ENCODE peak calls at places on chromosomes 4 and X, in ten cellular contexts. V is fibroblast of mammary gland; G is foreskin keratinocyte; J is activated T-cell treated with anti-CD3 and anti-CD28 coated beads, Interleukin-2, amount 50 U/mL, for 72 hours; B is NCI-H2081; W is upper lobe of right lung; F is T-helper 9 cell; Z is cardiac muscle cell; I is GM12865; Y is cerebellar nuclear complex. K is an unnamed sample.

GRCh38 chr4:102543030-102543505 is 41.9 kb downstream of the NFKB1 start:
- DNase-seq in V (no peak), G (peak; percentile 68), J (no peak), B (no peak), W (no peak), F (no peak), Z (no peak), I (peak; percentile 74), Y (no peak), K (no peak)

GRCh38 chrX:151478052-151478451 is 81.0 kb downstream of the VMA21 start:
- DNase-seq in V (no peak), G (no peak), J (no peak), B (no peak), W (no peak), F (no peak), Z (no peak), I (no peak), Y (no peak), K (no peak)

GRCh38 chr4:25779021-25779420 is 83.8 kb downstream of the SEL1L3 start:
- DNase-seq in V (peak; percentile 49), G (peak; percentile 74), J (no peak), B (no peak), W (no peak), F (no peak), Z (no peak), I (no peak), Y (no peak), K (no peak)

GRCh38 chr4:41154814-41155177 is 59.5 kb downstream of the APBB2 start:
- DNase-seq in V (no peak), G (no peak), J (no peak), B (no peak), W (no peak), F (no peak), Z (no peak), I (no peak), Y (no peak), K (no peak)

GRCh38 chrX:122866527-122866926 is 317.6 kb upstream of the GRIA3 start:
- DNase-seq in V (peak; percentile 85), G (peak; percentile 83), J (no peak), B (no peak), W (no peak), F (no peak), Z (no peak), I (no peak), Y (no peak), K (no peak)

GRCh38 chr4:52982246-52982950 is 120.3 kb downstream of the RASL11B start:
- DNase-seq in V (peak; percentile 76), G (peak; percentile 49), J (no peak), B (peak; percentile 73), W (no peak), F (no peak), Z (peak; percentile 63), I (peak; percentile 31), Y (no peak), K (no peak)

GRCh38 chr4:189237340-189237739 is 703.3 kb upstream of the FRG1 start:
- DNase-seq in V (no peak), G (no peak), J (no peak), B (no peak), W (no peak), F (no peak), Z (no peak), I (no peak), Y (no peak), K (no peak)

GRCh38 chrX:133655262-133655913 is 240.1 kb upstream of the GPC4 start:
- DNase-seq in V (peak; percentile 66), G (no peak), J (no peak), B (no peak), W (no peak), F (no peak), Z (no peak), I (no peak), Y (no peak), K (no peak)

GRCh38 chr4:111618908-111619307 is 526.3 kb upstream of the FAM241A start:
- DNase-seq in V (peak; percentile 37), G (no peak), J (no peak), B (no peak), W (no peak), F (no peak), Z (no peak), I (no peak), Y (no peak), K (no peak)

GRCh38 chr4:145171919-145172318 is 8.5 kb downstream of the OTUD4 start:
- DNase-seq in V (no peak), G (no peak), J (no peak), B (no peak), W (no peak), F (no peak), Z (no peak), I (no peak), Y (no peak), K (no peak)

GRCh38 chrX:1102786-1103185 is 109.7 kb downstream of the CRLF2 start:
- DNase-seq in V (no peak), G (no peak), J (no peak), B (no peak), W (peak; percentile 32), F (no peak), Z (no peak), I (no peak), Y (no peak), K (no peak)

GRCh38 chr4:126778348-126778747 is 854.4 kb upstream of the INTU start:
- DNase-seq in V (peak; percentile 85), G (peak; percentile 76), J (no peak), B (no peak), W (no peak), F (no peak), Z (no peak), I (no peak), Y (no peak), K (no peak)

GRCh38 chrX:48558270-48558669 is 16.0 kb upstream of the RBM3 start:
- DNase-seq in V (peak; percentile 90), G (peak; percentile 85), J (no peak), B (no peak), W (no peak), F (no peak), Z (no peak), I (no peak), Y (no peak), K (no peak)

GRCh38 chr4:2150076-2150475 is 90.9 kb downstream of the NAT8L start:
- DNase-seq in V (no peak), G (no peak), J (no peak), B (no peak), W (no peak), F (no peak), Z (no peak), I (no peak), Y (no peak), K (no peak)

GRCh38 chr4:93359609-93360008 is 468.9 kb upstream of the ATOH1 start:
- DNase-seq in V (no peak), G (no peak), J (no peak), B (peak; percentile 42), W (no peak), F (no peak), Z (no peak), I (no peak), Y (no peak), K (no peak)

GRCh38 chrX:40867352-40867751 is 132.0 kb upstream of the MED14 start:
- DNase-seq in V (peak; percentile 36), G (peak; percentile 60), J (no peak), B (no peak), W (no peak), F (no peak), Z (peak; percentile 34), I (no peak), Y (no peak), K (no peak)

GRCh38 chr4:110636231-110636676 is 13.4 kb upstream of the PITX2 start:
- DNase-seq in V (no peak), G (peak; percentile 76), J (no peak), B (no peak), W (no peak), F (no peak), Z (no peak), I (no peak), Y (no peak), K (no peak)

GRCh38 chr4:152115794-152116193 is 355.0 kb upstream of the GATB start:
- DNase-seq in V (no peak), G (no peak), J (no peak), B (no peak), W (no peak), F (no peak), Z (no peak), I (peak; percentile 32), Y (no peak), K (no peak)

GRCh38 chrX:123976671-123977316 is 15.3 kb downstream of the STAG2 start:
- DNase-seq in V (peak; percentile 58), G (peak; percentile 24), J (no peak), B (peak; percentile 18), W (no peak), F (no peak), Z (no peak), I (no peak), Y (no peak), K (no peak)

GRCh38 chr4:77959566-77960338 is 97.1 kb downstream of the MRPL1 start:
- DNase-seq in V (peak; percentile 76), G (peak; percentile 23), J (no peak), B (peak; percentile 70), W (no peak), F (no peak), Z (peak; percentile 78), I (peak; percentile 56), Y (no peak), K (no peak)

GRCh38 chrX:107482046-107482445 is 32.6 kb downstream of the FRMPD3 start:
- DNase-seq in V (no peak), G (no peak), J (no peak), B (no peak), W (no peak), F (no peak), Z (peak; percentile 52), I (no peak), Y (no peak), K (no peak)

GRCh38 chrX:51568586-51568985 is 50.1 kb downstream of the CENPVL3 start:
- DNase-seq in V (peak; percentile 62), G (peak; percentile 78), J (no peak), B (no peak), W (no peak), F (no peak), Z (no peak), I (no peak), Y (no peak), K (no peak)

GRCh38 chr4:85423414-85423813 is 51.5 kb upstream of the ARHGAP24 start:
- DNase-seq in V (peak; percentile 24), G (peak; percentile 78), J (no peak), B (peak; percentile 15), W (no peak), F (no peak), Z (no peak), I (peak; percentile 17), Y (no peak), K (no peak)

GRCh38 chrX:50903387-50904027 is 7.0 kb upstream of the BMP15 start:
- DNase-seq in V (peak; percentile 38), G (peak; percentile 14), J (peak; percentile 11), B (no peak), W (no peak), F (no peak), Z (peak; percentile 54), I (peak; percentile 11), Y (no peak), K (peak; percentile 9)

GRCh38 chrX:70422886-70423336 is at the start of gene GDPD2:
- DNase-seq in V (peak; percentile 7), G (no peak), J (no peak), B (peak; percentile 49), W (no peak), F (no peak), Z (peak; percentile 52), I (no peak), Y (no peak), K (no peak)

GRCh38 chr4:17595471-17596005 is 18.5 kb downstream of the LAP3 start:
- DNase-seq in V (no peak), G (no peak), J (no peak), B (no peak), W (no peak), F (no peak), Z (no peak), I (peak; percentile 74), Y (no peak), K (no peak)

GRCh38 chr4:39446842-39447573 is 11.7 kb downstream of the RPL9 start:
- DNase-seq in V (peak; percentile 63), G (peak; percentile 68), J (peak; percentile 60), B (no peak), W (peak; percentile 89), F (peak; percentile 7), Z (peak; percentile 31), I (peak; percentile 91), Y (no peak), K (peak; percentile 57)

GRCh38 chr4:122117743-122118142 is 34.4 kb upstream of the BLTP1 start:
- DNase-seq in V (peak; percentile 51), G (no peak), J (no peak), B (no peak), W (no peak), F (no peak), Z (no peak), I (no peak), Y (no peak), K (no peak)

K was measured in stimulated activated naive CD8-positive, alpha-beta T cell treated with anti-CD3 and anti-CD28 coated beads, Interleukin-15, Interleukin-2, amounts not matched to agents 100 U/mL and 50 U/mL, for 24 hours.